ENCODE peak calls at places on chromosomes 16 and 17, in six cellular contexts. G is WTC11; J is activated naive CD4-positive, alpha-beta T cell treated with anti-CD3 and anti-CD28 coated beads, Interleukin-2, amount 10 ng/mL, durations not matched to agents 7 days and 5 days; M is NCI-H510A treated with DMSO at 0.1 percent for 48 hours; Y is stimulated activated CD4-positive, alpha-beta T cell treated with anti-CD3 and anti-CD28 coated beads, Interleukin-1b, Interleukin-23, amount 100 ng/mL, for 1 hour; D is adrenal gland. W is an unnamed sample.

GRCh38 chr17:28575126-28575795 is 1.4 kb downstream of the ALDOC start:
- DNase-seq in Y (no peak), G (no peak), D (no peak), M (no peak), J (no peak), W (no peak)

GRCh38 chr16:83561876-83562275 is 245.9 kb upstream of the HSBP1 start:
- DNase-seq in D (no peak), M (no peak), G (no peak), Y (no peak), J (no peak), W (no peak)

GRCh38 chr16:49661465-49662187 is 194.3 kb downstream of the ZNF423 start:
- DNase-seq in Y (no peak), D (peak), G (no peak), J (no peak), M (no peak), W (no peak)

GRCh38 chr16:4016648-4017047 is 99.6 kb downstream of the ADCY9 start:
- DNase-seq in Y (no peak), D (no peak), G (no peak), M (no peak), J (no peak), W (no peak)

GRCh38 chr17:74444406-74444805 is 12.5 kb downstream of the GPRC5C start:
- DNase-seq in G (no peak), J (no peak), D (peak), Y (no peak), M (no peak), W (no peak)

GRCh38 chr17:64262422-64263260 is at the start of gene TEX2:
- DNase-seq in Y (no peak), J (peak), M (peak), G (peak), D (peak), W (no peak)

GRCh38 chr17:77330602-77331081 is 189.9 kb downstream of the SEC14L1 start:
- DNase-seq in J (no peak), M (no peak), D (peak), G (peak), Y (no peak), W (no peak)

GRCh38 chr16:88315543-88316105 is 67.1 kb upstream of the ZNF469 start:
- DNase-seq in J (no peak), M (no peak), G (no peak), Y (no peak), D (peak), W (no peak)

GRCh38 chr16:4517812-4518211 is 20.8 kb downstream of the CDIP1 start:
- DNase-seq in Y (no peak), J (no peak), M (peak), D (no peak), G (peak), W (peak)

GRCh38 chr16:11145173-11145820 is 110.7 kb downstream of the SOCS1 start:
- DNase-seq in Y (no peak), J (no peak), G (no peak), M (no peak), D (no peak), W (peak)

GRCh38 chr16:81545470-81546175 is 101.0 kb downstream of the CMIP start:
- DNase-seq in Y (no peak), J (no peak), D (no peak), G (no peak), M (no peak), W (no peak)

GRCh38 chr16:20879175-20880053 is 20.7 kb downstream of the DCUN1D3 start:
- DNase-seq in J (no peak), G (no peak), D (no peak), Y (no peak), M (no peak), W (no peak)

GRCh38 chr17:54785643-54786258 is 114.9 kb upstream of the TOM1L1 start:
- DNase-seq in G (no peak), D (no peak), Y (no peak), J (no peak), M (no peak), W (no peak)

GRCh38 chr17:56185491-56185890 is 32.2 kb downstream of the ANKFN1 start:
- DNase-seq in D (no peak), Y (no peak), G (no peak), M (no peak), J (no peak), W (no peak)

GRCh38 chr16:19417640-19418039 is at the start of gene TMC5:
- DNase-seq in D (no peak), M (peak), Y (no peak), G (no peak), J (no peak), W (no peak)

GRCh38 chr16:89004209-89004831 is 27.3 kb upstream of the CBFA2T3 start:
- DNase-seq in Y (no peak), M (peak), J (no peak), D (no peak), G (no peak), W (no peak)

GRCh38 chr17:6212766-6213165 is 142.6 kb downstream of the WSCD1 start:
- DNase-seq in G (no peak), M (no peak), J (no peak), Y (no peak), D (no peak), W (no peak)

GRCh38 chr17:44807817-44808155 is 22.3 kb downstream of the GJC1 start:
- DNase-seq in M (no peak), G (no peak), J (no peak), Y (no peak), D (peak), W (peak)

GRCh38 chr17:49677933-49678847 is at the start of gene SPOP:
- DNase-seq in J (peak), G (peak), D (peak), Y (peak), M (peak), W (peak)